ENCODE peak calls at places on chromosomes 4 and X, in eight cellular contexts. D, V, N, K, S, M, F and I are unnamed samples.
A peak's percentile ranks its signal among the peaks of the same experiment; 100 is the strongest.

GRCh38 chr4:11343536-11343935 is 85.2 kb downstream of the HS3ST1 start:
- DNase-seq in D (no peak), V (no peak), N (no peak), K (no peak), S (no peak), M (no peak), F (no peak), I (no peak)

GRCh38 chrX:18654873-18655836 is 16.8 kb downstream of the RS1 start:
- DNase-seq in D (no peak), V (peak; percentile 38), N (no peak), K (no peak), S (no peak), M (no peak), F (no peak), I (peak; percentile 70)

GRCh38 chr4:15423285-15423711 is 4.5 kb upstream of the C1QTNF7 start:
- DNase-seq in D (no peak), V (no peak), N (no peak), K (no peak), S (no peak), M (no peak), F (no peak), I (no peak)

GRCh38 chr4:51930557-51930956 is 87.6 kb downstream of the DCUN1D4 start:
- DNase-seq in D (no peak), V (no peak), N (no peak), K (no peak), S (no peak), M (no peak), F (no peak), I (no peak)

GRCh38 chr4:109846395-109847098 is 1.4 kb upstream of the LRIT3 start:
- DNase-seq in D (no peak), V (no peak), N (no peak), K (no peak), S (no peak), M (no peak), F (no peak), I (no peak)

GRCh38 chr4:74969507-74970474 is 36.9 kb downstream of the PARM1 start:
- DNase-seq in D (no peak), V (no peak), N (no peak), K (peak; percentile 19), S (no peak), M (no peak), F (no peak), I (no peak)

GRCh38 chrX:140432328-140433025 is 72.4 kb downstream of the SOX3 start:
- DNase-seq in D (peak; percentile 69), V (peak; percentile 24), N (no peak), K (peak; percentile 44), S (no peak), M (no peak), F (no peak), I (no peak)

GRCh38 chr4:113020966-113021365 is 28.5 kb upstream of the ANK2 start:
- DNase-seq in D (no peak), V (peak; percentile 18), N (no peak), K (no peak), S (no peak), M (no peak), F (no peak), I (no peak)

GRCh38 chr4:54099959-54100606 is at the start of gene GSX2:
- DNase-seq in D (peak; percentile 53), V (no peak), N (peak; percentile 85), K (peak; percentile 36), S (no peak), M (no peak), F (no peak), I (no peak)

GRCh38 chrX:27823812-27824211 is 16.0 kb downstream of the MAGEB10 start:
- DNase-seq in D (no peak), V (no peak), N (no peak), K (no peak), S (no peak), M (no peak), F (no peak), I (no peak)
- H3K27me3 ChIP-seq in D (no peaks in the 10 kb centered on the region), V (no peaks in the 10 kb centered on the region), N (no peaks in the 10 kb centered on the region), K (no peaks in the 10 kb centered on the region), S (no peaks in the 10 kb centered on the region), M (no peaks in the 10 kb centered on the region), F (no peaks in the 10 kb centered on the region), I (no peaks in the 10 kb centered on the region)

GRCh38 chr4:157992948-157993839 is 179.6 kb downstream of the GASK1B start:
- DNase-seq in D (no peak), V (no peak), N (no peak), K (no peak), S (no peak), M (no peak), F (no peak), I (no peak)

GRCh38 chr4:157996061-157996460 is 176.8 kb downstream of the GASK1B start:
- DNase-seq in D (no peak), V (no peak), N (peak; percentile 20), K (no peak), S (no peak), M (no peak), F (no peak), I (no peak)

GRCh38 chr4:157996598-157996997 is 176.2 kb downstream of the GASK1B start:
- DNase-seq in D (no peak), V (peak; percentile 47), N (no peak), K (no peak), S (no peak), M (no peak), F (no peak), I (no peak)

GRCh38 chr4:157994863-157995262 is 178.0 kb downstream of the GASK1B start:
- DNase-seq in D (no peak), V (peak; percentile 36), N (no peak), K (no peak), S (no peak), M (no peak), F (no peak), I (no peak)

DNA sequence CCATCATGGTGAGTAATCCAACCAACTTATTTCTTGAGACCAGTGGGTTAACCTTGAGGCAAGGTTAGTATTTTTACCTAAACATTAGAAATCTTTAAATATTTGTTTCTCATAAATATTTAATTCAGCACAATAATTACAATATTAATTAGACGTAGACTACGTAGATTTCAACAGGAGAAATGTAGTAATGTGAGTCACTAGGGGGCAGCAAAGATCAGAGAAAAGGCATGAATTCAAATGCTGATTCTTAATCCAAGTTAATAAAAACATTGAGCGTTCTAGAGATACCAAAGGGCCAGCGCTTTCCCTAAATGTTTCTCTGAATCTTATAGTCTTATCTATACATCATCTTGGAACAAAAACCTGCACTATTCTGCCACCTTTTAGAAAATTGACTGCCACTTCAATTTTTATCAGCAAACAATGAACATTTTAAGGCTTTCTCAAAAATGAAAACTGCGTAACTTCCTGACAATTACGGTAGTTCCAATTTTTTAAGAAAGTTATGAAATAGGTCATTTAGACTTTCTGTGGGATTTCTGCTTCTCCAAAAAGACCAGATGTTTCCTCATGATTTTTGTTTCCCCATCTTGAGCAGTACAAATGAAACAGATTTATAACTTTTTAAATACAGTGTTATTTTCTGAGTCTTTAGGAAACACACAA is 180.7 kb downstream of the GASK1B start:
- DNase-seq in D (no peak), V (peak; percentile 91), N (no peak), K (no peak), S (no peak), M (no peak), F (peak; percentile 11), I (peak; percentile 80)
- H3K4me3 ChIP-seq in D (no peak overlapping the region), V (no peak overlapping the region), N (peak overlapping the region; percentile 31), K (no peak overlapping the region), S (no peak overlapping the region), M (no peak overlapping the region), F (no peak overlapping the region), I (peak overlapping the region; percentile 2)

GRCh38 chrX:103477496-103477895 is 41.8 kb downstream of the RAB40A start:
- DNase-seq in D (no peak), V (peak; percentile 26), N (no peak), K (no peak), S (no peak), M (no peak), F (no peak), I (no peak)
- H3K4me1 ChIP-seq in D (no peaks in the 10 kb centered on the region), V (no peaks in the 10 kb centered on the region), N (peaks cover 2% of the 10 kb centered on the region), K (no peaks in the 10 kb centered on the region), S (no peaks in the 10 kb centered on the region), M (no peaks in the 10 kb centered on the region), F (no peaks in the 10 kb centered on the region), I (no peaks in the 10 kb centered on the region)

GRCh38 chr4:1462009-1462767 is 55.9 kb upstream of the NKX1-1 start:
- DNase-seq in D (no peak), V (no peak), N (no peak), K (no peak), S (peak; percentile 46), M (no peak), F (no peak), I (no peak)
- H3K27me3 ChIP-seq in D (no peaks in the 10 kb centered on the region), V (peaks cover 7% of the 10 kb centered on the region), N (no peaks in the 10 kb centered on the region), K (peaks cover 73% of the 10 kb centered on the region), S (no peaks in the 10 kb centered on the region), M (no peaks in the 10 kb centered on the region), F (peaks cover 47% of the 10 kb centered on the region), I (peaks cover 26% of the 10 kb centered on the region)

DNA sequence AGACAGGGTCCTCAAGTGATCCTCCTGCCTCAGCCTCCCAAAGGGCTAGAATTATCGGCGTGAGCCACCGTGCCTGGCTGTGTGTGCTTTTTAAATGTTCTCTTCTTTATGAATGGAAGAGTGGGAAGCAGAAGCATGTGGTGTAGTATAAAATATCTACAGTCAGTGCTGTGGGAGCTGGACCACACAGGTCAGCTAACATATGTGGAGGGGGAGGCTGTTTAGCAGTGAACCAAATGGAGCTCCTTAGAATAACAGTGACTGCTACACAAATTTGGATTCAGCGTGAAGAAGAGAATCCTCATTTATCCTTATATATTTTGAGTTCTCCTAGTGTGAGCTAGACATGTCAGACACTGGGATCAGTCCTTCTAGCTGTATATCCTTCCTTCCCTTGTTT is 3.2 kb downstream of the SNX25 start:
- DNase-seq in D (no peak), V (peak; percentile 14), N (no peak), K (no peak), S (no peak), M (no peak), F (no peak), I (no peak)
- H3K4me3 ChIP-seq in D (no peak overlapping the region), V (no peak overlapping the region), N (peak overlapping the region; percentile 16), K (no peak overlapping the region), S (no peak overlapping the region), M (no peak overlapping the region), F (no peak overlapping the region), I (no peak overlapping the region)

DNA sequence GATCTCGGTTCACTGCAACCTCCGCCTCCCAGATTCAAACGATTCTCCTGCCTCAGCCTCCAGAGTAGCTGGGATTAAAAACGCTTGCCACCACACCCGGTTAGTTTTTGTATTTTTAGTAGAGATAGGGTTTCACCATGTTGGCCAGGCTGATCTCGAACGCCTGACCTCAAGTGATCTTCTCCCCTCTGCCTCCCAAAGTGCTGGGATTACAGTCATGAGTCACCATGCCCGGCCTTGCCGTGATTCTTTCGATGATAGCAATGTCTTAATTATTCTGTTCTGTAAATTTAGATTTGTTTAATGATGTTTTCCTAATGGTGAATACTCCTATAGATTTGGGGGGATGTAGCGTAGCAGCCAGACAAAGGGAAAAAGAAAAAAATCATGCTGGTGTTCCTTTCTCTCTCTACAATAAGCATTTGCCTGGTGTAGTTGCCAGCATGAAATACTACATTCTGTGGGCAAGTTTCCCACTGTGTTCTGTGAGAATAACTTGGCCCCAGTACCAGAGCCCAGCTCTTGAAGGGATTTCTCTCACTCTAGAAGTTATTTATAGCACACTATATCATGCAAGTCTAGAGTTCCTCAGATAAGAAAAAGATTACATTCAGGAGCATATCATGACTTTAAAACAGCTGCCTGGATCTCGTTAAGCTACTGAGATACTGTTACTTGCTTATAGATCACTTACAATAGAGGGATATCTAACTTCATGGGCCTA is 15.4 kb downstream of the NIPAL1 start:
- DNase-seq in D (no peak), V (peak; percentile 62), N (no peak), K (no peak), S (no peak), M (no peak), F (no peak), I (no peak)
- H3K4me1 ChIP-seq in D (no peaks in the 10 kb centered on the region), V (no peaks in the 10 kb centered on the region), N (no peaks in the 10 kb centered on the region), K (no peaks in the 10 kb centered on the region), S (no peaks in the 10 kb centered on the region), M (no peaks in the 10 kb centered on the region), F (no peaks in the 10 kb centered on the region), I (peaks cover 27% of the 10 kb centered on the region)